ENCODE peak calls at places on chromosomes 12 and 14, in eight cellular contexts. One of them, this sample, is unnamed.

GRCh38 chr12:41943671-41944070 is 201.0 kb downstream of the GXYLT1 start:
- DNase-seq in AG09319: no peak
- DNase-seq in GM06990: no peak
- DNase-seq in PC-3: no peak
- DNase-seq in right lobe of liver: no peak
- DNase-seq in body of pancreas: peak; percentile 40
- DNase-seq in CD4-positive, alpha-beta T cell: no peak
- DNase-seq in endothelial cell: no peak
- DNase-seq in this sample: no peak

GRCh38 chr12:110281549-110282342 is 699 bp downstream of the ATP2A2 start:
- DNase-seq in endothelial cell: peak; percentile 64
- DNase-seq in GM06990: peak; percentile 79
- DNase-seq in right lobe of liver: peak; percentile 64
- DNase-seq in PC-3: peak; percentile 58
- DNase-seq in AG09319: no peak
- DNase-seq in body of pancreas: peak; percentile 64
- DNase-seq in CD4-positive, alpha-beta T cell: peak; percentile 50
- DNase-seq in this sample: peak; percentile 60

GRCh38 chr12:71504471-71504852 is 64.9 kb downstream of the LGR5 start:
- DNase-seq in AG09319: no peak
- DNase-seq in right lobe of liver: no peak
- DNase-seq in CD4-positive, alpha-beta T cell: no peak
- DNase-seq in body of pancreas: no peak
- DNase-seq in GM06990: no peak
- DNase-seq in PC-3: no peak
- DNase-seq in endothelial cell: no peak
- DNase-seq in this sample: no peak

GRCh38 chr14:68975667-68976066 is 3.4 kb downstream of the ACTN1 start:
- DNase-seq in AG09319: no peak
- DNase-seq in PC-3: no peak
- DNase-seq in CD4-positive, alpha-beta T cell: no peak
- DNase-seq in GM06990: no peak
- DNase-seq in endothelial cell: no peak
- DNase-seq in body of pancreas: no peak
- DNase-seq in right lobe of liver: no peak
- DNase-seq in this sample: no peak

GRCh38 chr12:69972136-69972535 is 147.1 kb downstream of the MYRFL start:
- DNase-seq in right lobe of liver: no peak
- DNase-seq in CD4-positive, alpha-beta T cell: no peak
- DNase-seq in PC-3: peak; percentile 80
- DNase-seq in body of pancreas: no peak
- DNase-seq in AG09319: no peak
- DNase-seq in GM06990: no peak
- DNase-seq in endothelial cell: no peak
- DNase-seq in this sample: no peak

GRCh38 chr14:99026471-99026870 is 245.5 kb downstream of the BCL11B start:
- DNase-seq in CD4-positive, alpha-beta T cell: no peak
- DNase-seq in PC-3: peak; percentile 9
- DNase-seq in GM06990: no peak
- DNase-seq in right lobe of liver: no peak
- DNase-seq in endothelial cell: no peak
- DNase-seq in body of pancreas: no peak
- DNase-seq in AG09319: no peak
- DNase-seq in this sample: no peak

GRCh38 chr14:92973798-92974372 is 50.9 kb downstream of the CHGA start:
- DNase-seq in right lobe of liver: no peak
- DNase-seq in AG09319: no peak
- DNase-seq in body of pancreas: no peak
- DNase-seq in PC-3: no peak
- DNase-seq in CD4-positive, alpha-beta T cell: no peak
- DNase-seq in GM06990: no peak
- DNase-seq in endothelial cell: no peak
- DNase-seq in this sample: no peak

GRCh38 chr12:54723653-54724256 is 75.6 kb upstream of the DCD start:
- DNase-seq in PC-3: peak; percentile 61
- DNase-seq in AG09319: no peak
- DNase-seq in CD4-positive, alpha-beta T cell: no peak
- DNase-seq in body of pancreas: no peak
- DNase-seq in endothelial cell: peak; percentile 30
- DNase-seq in GM06990: no peak
- DNase-seq in right lobe of liver: no peak
- DNase-seq in this sample: peak; percentile 10

GRCh38 chr14:35678403-35679028 is 130.6 kb downstream of the RALGAPA1 start:
- DNase-seq in body of pancreas: no peak
- DNase-seq in GM06990: no peak
- DNase-seq in right lobe of liver: no peak
- DNase-seq in AG09319: no peak
- DNase-seq in CD4-positive, alpha-beta T cell: no peak
- DNase-seq in endothelial cell: no peak
- DNase-seq in PC-3: no peak
- DNase-seq in this sample: no peak

GRCh38 chr14:69749956-69750355 is 17.0 kb upstream of the SRSF5 start:
- DNase-seq in endothelial cell: no peak
- DNase-seq in CD4-positive, alpha-beta T cell: no peak
- DNase-seq in body of pancreas: no peak
- DNase-seq in GM06990: no peak
- DNase-seq in AG09319: no peak
- DNase-seq in PC-3: no peak
- DNase-seq in right lobe of liver: no peak
- DNase-seq in this sample: no peak

GRCh38 chr12:132414634-132415340 is 75.2 kb upstream of the FBRSL1 start:
- DNase-seq in endothelial cell: peak; percentile 88
- DNase-seq in body of pancreas: peak; percentile 93
- DNase-seq in GM06990: peak; percentile 56
- DNase-seq in CD4-positive, alpha-beta T cell: peak; percentile 75
- DNase-seq in right lobe of liver: peak; percentile 84
- DNase-seq in AG09319: peak; percentile 31
- DNase-seq in PC-3: peak; percentile 94
- DNase-seq in this sample: peak; percentile 86

GRCh38 chr14:84340938-84341337 is 1189.0 kb upstream of the FLRT2 start:
- DNase-seq in CD4-positive, alpha-beta T cell: no peak
- DNase-seq in body of pancreas: no peak
- DNase-seq in PC-3: no peak
- DNase-seq in right lobe of liver: no peak
- DNase-seq in AG09319: no peak
- DNase-seq in GM06990: no peak
- DNase-seq in endothelial cell: no peak
- DNase-seq in this sample: no peak

GRCh38 chr12:55712154-55712553 is 3.7 kb upstream of the BLOC1S1 start:
- DNase-seq in CD4-positive, alpha-beta T cell: no peak
- DNase-seq in PC-3: no peak
- DNase-seq in body of pancreas: no peak
- DNase-seq in AG09319: no peak
- DNase-seq in endothelial cell: no peak
- DNase-seq in right lobe of liver: no peak
- DNase-seq in GM06990: no peak
- DNase-seq in this sample: no peak

GRCh38 chr14:68283378-68284123 is 464.0 kb downstream of the RAD51B start:
- DNase-seq in right lobe of liver: peak; percentile 32
- DNase-seq in CD4-positive, alpha-beta T cell: peak; percentile 70
- DNase-seq in body of pancreas: peak; percentile 15
- DNase-seq in PC-3: no peak
- DNase-seq in endothelial cell: no peak
- DNase-seq in GM06990: peak; percentile 85
- DNase-seq in AG09319: no peak
- DNase-seq in this sample: no peak

GRCh38 chr12:92431146-92431545 is 271.6 kb upstream of the PLEKHG7 start:
- DNase-seq in AG09319: no peak
- DNase-seq in GM06990: no peak
- DNase-seq in right lobe of liver: peak; percentile 27
- DNase-seq in body of pancreas: no peak
- DNase-seq in endothelial cell: no peak
- DNase-seq in CD4-positive, alpha-beta T cell: no peak
- DNase-seq in PC-3: no peak
- DNase-seq in this sample: no peak

GRCh38 chr12:62914443-62914909 is 20.5 kb downstream of the PPM1H start:
- DNase-seq in PC-3: no peak
- DNase-seq in AG09319: no peak
- DNase-seq in CD4-positive, alpha-beta T cell: no peak
- DNase-seq in GM06990: no peak
- DNase-seq in endothelial cell: no peak
- DNase-seq in right lobe of liver: no peak
- DNase-seq in body of pancreas: no peak
- DNase-seq in this sample: no peak

GRCh38 chr12:18837025-18837424 is 99.1 kb downstream of the CAPZA3 start:
- DNase-seq in AG09319: no peak
- DNase-seq in right lobe of liver: no peak
- DNase-seq in endothelial cell: no peak
- DNase-seq in GM06990: no peak
- DNase-seq in body of pancreas: peak; percentile 23
- DNase-seq in PC-3: no peak
- DNase-seq in CD4-positive, alpha-beta T cell: no peak
- DNase-seq in this sample: no peak

GRCh38 chr12:104507672-104508071 is 50.9 kb downstream of the CHST11 start:
- DNase-seq in AG09319: no peak
- DNase-seq in PC-3: no peak
- DNase-seq in body of pancreas: no peak
- DNase-seq in endothelial cell: no peak
- DNase-seq in GM06990: no peak
- DNase-seq in right lobe of liver: no peak
- DNase-seq in CD4-positive, alpha-beta T cell: no peak
- DNase-seq in this sample: no peak

GRCh38 chr14:91284146-91284790 is 39.8 kb upstream of the GPR68 start:
- DNase-seq in right lobe of liver: no peak
- DNase-seq in PC-3: peak; percentile 78
- DNase-seq in endothelial cell: no peak
- DNase-seq in GM06990: no peak
- DNase-seq in CD4-positive, alpha-beta T cell: no peak
- DNase-seq in AG09319: peak; percentile 22
- DNase-seq in body of pancreas: no peak
- DNase-seq in this sample: no peak

GRCh38 chr12:100982511-100983183 is 188.1 kb downstream of the ANO4 start:
- DNase-seq in CD4-positive, alpha-beta T cell: no peak
- DNase-seq in PC-3: no peak
- DNase-seq in right lobe of liver: no peak
- DNase-seq in endothelial cell: no peak
- DNase-seq in GM06990: no peak
- DNase-seq in AG09319: no peak
- DNase-seq in body of pancreas: no peak
- DNase-seq in this sample: no peak

GRCh38 chr14:102490456-102490855 is 19.1 kb downstream of the ANKRD9 start:
- DNase-seq in AG09319: no peak
- DNase-seq in right lobe of liver: peak; percentile 8
- DNase-seq in CD4-positive, alpha-beta T cell: no peak
- DNase-seq in PC-3: no peak
- DNase-seq in GM06990: no peak
- DNase-seq in body of pancreas: no peak
- DNase-seq in endothelial cell: no peak
- DNase-seq in this sample: no peak

GRCh38 chr12:109625749-109626377 is 52.3 kb downstream of the MVK start:
- DNase-seq in AG09319: no peak
- DNase-seq in body of pancreas: no peak
- DNase-seq in GM06990: no peak
- DNase-seq in endothelial cell: no peak
- DNase-seq in CD4-positive, alpha-beta T cell: no peak
- DNase-seq in right lobe of liver: no peak
- DNase-seq in PC-3: no peak
- DNase-seq in this sample: no peak

GRCh38 chr12:88578821-88579518 is 1.3 kb downstream of the KITLG start:
- DNase-seq in PC-3: peak; percentile 57
- DNase-seq in endothelial cell: peak; percentile 57
- DNase-seq in right lobe of liver: peak; percentile 15
- DNase-seq in body of pancreas: peak; percentile 42
- DNase-seq in CD4-positive, alpha-beta T cell: no peak
- DNase-seq in AG09319: no peak
- DNase-seq in GM06990: no peak
- DNase-seq in this sample: peak; percentile 19
- TF ChIP-seq CTCF in PC-3: peak; percentile 56
- TF ChIP-seq CTCF in endothelial cell: peak; percentile 54
- TF ChIP-seq CTCF in right lobe of liver: peak; percentile 37
- TF ChIP-seq CTCF in body of pancreas: peak; percentile 48
- TF ChIP-seq CTCF in CD4-positive, alpha-beta T cell: no peak
- TF ChIP-seq CTCF in AG09319: peak; percentile 50
- TF ChIP-seq CTCF in GM06990: no peak
- TF ChIP-seq CTCF in this sample: peak; percentile 61

DNA sequence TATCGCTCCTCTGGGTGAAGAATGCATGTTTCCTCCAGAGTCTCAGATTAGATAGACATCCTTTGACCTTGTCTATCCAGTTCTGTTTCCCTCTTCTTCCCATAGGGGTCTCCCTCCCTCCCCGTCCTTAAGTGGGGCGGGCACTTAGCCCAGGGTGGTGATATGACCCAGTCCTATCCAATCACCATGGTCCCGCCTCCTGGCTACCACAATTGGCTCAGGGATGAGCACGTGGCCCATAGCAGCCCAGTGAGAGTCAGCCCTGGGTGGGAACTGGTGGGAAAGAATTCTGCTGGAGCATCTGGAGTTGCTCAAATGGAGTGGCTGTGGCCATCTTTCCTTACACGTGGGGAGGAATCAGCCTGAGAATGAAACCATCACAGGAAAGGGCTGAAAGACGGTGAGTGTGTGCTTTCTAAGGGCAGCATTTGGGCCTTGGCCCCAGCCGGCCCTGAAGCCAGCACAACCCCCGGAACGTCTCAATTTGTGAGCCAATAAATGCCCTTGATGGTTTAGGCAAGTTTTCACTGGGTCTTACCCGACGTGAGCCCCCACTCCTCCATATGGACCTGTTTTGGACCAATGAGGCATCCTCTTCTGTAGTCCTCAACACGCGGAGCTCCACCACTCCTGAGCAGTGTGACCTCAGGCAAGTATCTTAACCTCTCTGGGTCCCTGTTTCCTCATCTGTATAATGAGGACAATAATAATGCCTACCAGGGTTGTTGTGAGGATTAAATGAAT is 14.3 kb upstream of the MLXIP start:
- DNase-seq in CD4-positive, alpha-beta T cell: no peak
- DNase-seq in body of pancreas: peak; percentile 100
- DNase-seq in GM06990: peak; percentile 49
- DNase-seq in endothelial cell: peak; percentile 69
- DNase-seq in right lobe of liver: peak; percentile 73
- DNase-seq in AG09319: peak; percentile 65
- DNase-seq in PC-3: peak; percentile 82
- DNase-seq in this sample: peak; percentile 59
- TF ChIP-seq CTCF in CD4-positive, alpha-beta T cell: no peak
- TF ChIP-seq CTCF in body of pancreas: peak; percentile 58
- TF ChIP-seq CTCF in GM06990: peak; percentile 34
- TF ChIP-seq CTCF in endothelial cell: no peak
- TF ChIP-seq CTCF in right lobe of liver: peak; percentile 23
- TF ChIP-seq CTCF in AG09319: peak; percentile 26
- TF ChIP-seq CTCF in PC-3: peak; percentile 57
- TF ChIP-seq CTCF in this sample: peak; percentile 49

DNA sequence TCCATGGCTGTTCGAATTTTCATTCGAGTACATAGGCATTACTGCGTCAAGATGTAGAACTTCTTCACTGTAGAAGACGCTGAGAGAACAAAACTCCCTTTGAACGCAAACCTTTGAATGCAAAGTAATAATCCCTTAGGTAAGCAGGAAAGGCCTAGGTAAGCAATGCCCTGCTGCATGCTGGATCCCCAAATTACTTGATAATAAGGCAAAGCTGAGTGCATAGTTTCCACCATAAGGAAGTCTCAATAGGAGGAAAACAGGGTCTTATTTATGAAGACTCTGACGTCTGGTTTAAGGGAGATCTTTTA is 10.0 kb upstream of the RTRAF start:
- DNase-seq in AG09319: no peak
- DNase-seq in GM06990: no peak
- DNase-seq in CD4-positive, alpha-beta T cell: no peak
- DNase-seq in PC-3: no peak
- DNase-seq in body of pancreas: no peak
- DNase-seq in right lobe of liver: no peak
- DNase-seq in endothelial cell: no peak
- DNase-seq in this sample: no peak
- TF ChIP-seq CTCF in AG09319: no peak
- TF ChIP-seq CTCF in GM06990: no peak
- TF ChIP-seq CTCF in CD4-positive, alpha-beta T cell: peak; percentile 67
- TF ChIP-seq CTCF in PC-3: peak; percentile 20
- TF ChIP-seq CTCF in body of pancreas: no peak
- TF ChIP-seq CTCF in right lobe of liver: no peak
- TF ChIP-seq CTCF in endothelial cell: peak; percentile 27
- TF ChIP-seq CTCF in this sample: no peak

GRCh38 chr14:64298773-64299172 is 4.6 kb upstream of the ESR2 start:
- DNase-seq in endothelial cell: no peak
- DNase-seq in AG09319: no peak
- DNase-seq in PC-3: no peak
- DNase-seq in body of pancreas: no peak
- DNase-seq in CD4-positive, alpha-beta T cell: no peak
- DNase-seq in GM06990: no peak
- DNase-seq in right lobe of liver: no peak
- DNase-seq in this sample: no peak
- TF ChIP-seq CTCF in endothelial cell: peak; percentile 25
- TF ChIP-seq CTCF in AG09319: no peak
- TF ChIP-seq CTCF in PC-3: no peak
- TF ChIP-seq CTCF in body of pancreas: no peak
- TF ChIP-seq CTCF in CD4-positive, alpha-beta T cell: no peak
- TF ChIP-seq CTCF in GM06990: peak; percentile 12
- TF ChIP-seq CTCF in right lobe of liver: no peak
- TF ChIP-seq CTCF in this sample: peak; percentile 34

This sample was measured in neural crest cell.